ENCODE peak calls at places on chromosome 2, in eight cellular contexts. L is activated naive CD4-positive, alpha-beta T cell treated with Interleukin-2 at 50 U/mL for 16 hours; I is left cardiac atrium; H is EH; G is GM12865; M is neural crest cell; B is MV-4-11; A is HTR-8/SVneo. E is an unnamed sample.

GRCh38 chr2:71505086-71505769 is 51.9 kb downstream of the DYSF start:
- DNase-seq in H (peak), B (no peak), L (no peak), M (no peak), G (no peak), I (peak), A (no peak), E (no peak)

GRCh38 chr2:153479527-153479926 is 965 bp upstream of the RPRM start:
- DNase-seq in B (no peak), A (no peak), H (peak), I (no peak), G (no peak), L (no peak), M (no peak), E (no peak)

GRCh38 chr2:128748336-128748735 is 429.7 kb upstream of the HS6ST1 start:
- DNase-seq in L (no peak), B (no peak), I (no peak), A (no peak), H (no peak), M (no peak), G (no peak), E (no peak)

GRCh38 chr2:40344364-40344763 is 107.5 kb downstream of the SLC8A1 start:
- DNase-seq in L (no peak), A (no peak), I (no peak), G (no peak), B (no peak), H (peak), M (no peak), E (no peak)

GRCh38 chr2:164495491-164496223 is 125.6 kb downstream of the GRB14 start:
- DNase-seq in M (peak), B (no peak), A (peak), G (no peak), L (no peak), H (peak), I (no peak), E (no peak)

GRCh38 chr2:23301151-23301550 is 83.8 kb upstream of the KLHL29 start:
- DNase-seq in G (no peak), H (peak), I (no peak), A (no peak), M (no peak), L (no peak), B (no peak), E (no peak)

GRCh38 chr2:68734688-68735525 is at the start of gene ARHGAP25:
- DNase-seq in L (peak), G (peak), M (no peak), B (peak), H (no peak), A (no peak), I (no peak), E (no peak)

GRCh38 chr2:64000630-64001381 is 18.4 kb downstream of the VPS54 start:
- DNase-seq in I (no peak), B (no peak), G (no peak), A (no peak), H (no peak), L (no peak), M (no peak), E (no peak)

GRCh38 chr2:148613231-148614023 is 31.1 kb upstream of the EPC2 start:
- DNase-seq in M (no peak), I (no peak), H (no peak), A (no peak), B (no peak), L (no peak), G (no peak), E (no peak)